ENCODE peak calls at places on chromosomes 5 and 9, in five cellular contexts. L is CD8-positive, alpha-beta T cell; S is H9; B is GM12865; Q is cardiac fibroblast. K is an unnamed sample.

GRCh38 chr5:174344335-174344734 is 298.8 kb downstream of the NSG2 start:
- DNase-seq in L (no peak), S (peak), B (no peak), Q (no peak), K (no peak)

GRCh38 chr5:101942321-101942882 is 353.7 kb downstream of the SLCO4C1 start:
- DNase-seq in L (no peak), S (peak), B (peak), Q (peak), K (peak)

GRCh38 chr5:98679963-98680362 is 93.5 kb upstream of the RGMB start:
- DNase-seq in L (no peak), S (no peak), B (no peak), Q (no peak), K (no peak)

GRCh38 chr9:16028516-16028915 is 475.7 kb downstream of the CCDC171 start:
- DNase-seq in L (no peak), S (no peak), B (no peak), Q (no peak), K (no peak)

GRCh38 chr9:68560131-68560844 is 19.6 kb upstream of the TMEM252 start:
- DNase-seq in L (no peak), S (peak), B (peak), Q (peak), K (peak)

GRCh38 chr9:19173598-19174125 is 46.4 kb upstream of the PLIN2 start:
- DNase-seq in L (no peak), S (no peak), B (no peak), Q (no peak), K (no peak)

GRCh38 chr9:110133059-110133458 is 74.9 kb downstream of the C9orf152 start:
- DNase-seq in L (no peak), S (no peak), B (no peak), Q (peak), K (no peak)

GRCh38 chr5:3009605-3010004 is 258.1 kb upstream of the IRX2 start:
- DNase-seq in L (no peak), S (no peak), B (no peak), Q (no peak), K (no peak)

GRCh38 chr5:124669956-124670671 is 76.3 kb downstream of the ZNF608 start:
- DNase-seq in L (no peak), S (no peak), B (no peak), Q (peak), K (no peak)

GRCh38 chr9:93908591-93909241 is 46.4 kb downstream of the BARX1 start:
- DNase-seq in L (no peak), S (no peak), B (no peak), Q (no peak), K (no peak)

GRCh38 chr9:87883990-87884389 is 1.3 kb downstream of the SPATA31E1 start:
- DNase-seq in L (no peak), S (peak), B (no peak), Q (no peak), K (peak)
- TF ChIP-seq CTCF in L (no peak), S (peak), B (no peak), Q (no peak), K (no peak)

DNA sequence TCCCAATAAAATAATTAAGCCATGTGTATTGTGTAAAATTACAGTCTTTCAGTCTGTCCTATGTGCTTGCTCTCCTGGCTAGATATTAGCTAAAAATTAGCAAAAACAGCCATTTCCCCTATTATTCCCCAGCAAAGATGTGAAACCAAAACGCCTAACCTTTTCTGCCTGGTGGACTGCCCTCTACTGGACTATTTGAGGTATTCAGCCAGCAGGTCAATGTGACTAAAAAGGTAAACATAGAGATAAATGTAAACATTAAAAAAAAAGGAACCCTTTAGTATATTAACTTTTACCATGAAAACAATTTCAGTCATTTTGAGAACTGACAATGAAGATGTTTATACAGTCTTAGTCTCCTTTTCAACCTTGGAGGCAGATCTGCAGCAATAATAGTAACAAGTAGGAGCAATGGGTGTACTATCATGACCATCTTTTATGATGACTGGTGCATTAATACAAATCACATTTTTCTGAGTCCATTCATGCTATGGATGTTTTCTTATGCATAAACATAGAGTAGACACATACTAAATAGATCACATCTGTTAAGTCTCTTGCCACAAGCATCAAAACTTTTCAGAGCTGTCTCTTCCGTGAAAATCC is 10.1 kb downstream of the ATG12 start:
- DNase-seq in L (no peak), S (no peak), B (peak), Q (peak), K (peak)
- TF ChIP-seq CTCF in L (peak), S (peak), B (peak), Q (peak), K (peak)

GRCh38 chr9:33939924-33940874 is 108.5 kb downstream of the UBAP2 start:
- DNase-seq in L (no peak), S (no peak), B (no peak), Q (no peak), K (no peak)

GRCh38 chr9:33946779-33947535 is 101.7 kb downstream of the UBAP2 start:
- DNase-seq in L (no peak), S (no peak), B (no peak), Q (peak), K (no peak)

GRCh38 chr9:33943389-33943788 is 105.3 kb downstream of the UBAP2 start:
- DNase-seq in L (no peak), S (no peak), B (no peak), Q (peak), K (no peak)

GRCh38 chr9:33942471-33943083 is 106.1 kb downstream of the UBAP2 start:
- DNase-seq in L (no peak), S (no peak), B (no peak), Q (peak), K (no peak)
- TF ChIP-seq CTCF in L (no peak), S (no peak), B (no peak), Q (peak), K (no peak)

GRCh38 chr5:16428359-16428758 is 37.2 kb downstream of the ZNF622 start:
- DNase-seq in L (no peak), S (no peak), B (no peak), Q (no peak), K (no peak)
- TF ChIP-seq CTCF in L (no peak), S (peak), B (no peak), Q (no peak), K (peak)

GRCh38 chr5:76544268-76544926 is 78.8 kb downstream of the F2RL2 start:
- DNase-seq in L (peak), S (peak), B (peak), Q (peak), K (peak)
- TF ChIP-seq CTCF in L (peak), S (peak), B (peak), Q (peak), K (peak)

GRCh38 chr5:127846884-127847283 is 143.7 kb downstream of the CCDC192 start:
- DNase-seq in L (no peak), S (no peak), B (no peak), Q (no peak), K (no peak)

GRCh38 chr5:127840809-127841208 is 137.6 kb downstream of the CCDC192 start:
- DNase-seq in L (no peak), S (no peak), B (no peak), Q (peak), K (no peak)

GRCh38 chr5:127840198-127840524 is 137.0 kb downstream of the CCDC192 start:
- DNase-seq in L (no peak), S (no peak), B (peak), Q (peak), K (no peak)

GRCh38 chr5:127848098-127848497 is 144.9 kb downstream of the CCDC192 start:
- DNase-seq in L (no peak), S (no peak), B (no peak), Q (no peak), K (no peak)

GRCh38 chr5:127844631-127845030 is 141.4 kb downstream of the CCDC192 start:
- DNase-seq in L (no peak), S (no peak), B (no peak), Q (no peak), K (no peak)
- TF ChIP-seq CTCF in L (no peak), S (no peak), B (no peak), Q (no peak), K (no peak)

GRCh38 chr5:127275641-127276193 is 14.9 kb upstream of the MEGF10 start:
- DNase-seq in L (no peak), S (no peak), B (no peak), Q (no peak), K (no peak)

GRCh38 chr5:127281609-127282008 is 9.0 kb upstream of the MEGF10 start:
- DNase-seq in L (no peak), S (no peak), B (no peak), Q (no peak), K (no peak)

DNA sequence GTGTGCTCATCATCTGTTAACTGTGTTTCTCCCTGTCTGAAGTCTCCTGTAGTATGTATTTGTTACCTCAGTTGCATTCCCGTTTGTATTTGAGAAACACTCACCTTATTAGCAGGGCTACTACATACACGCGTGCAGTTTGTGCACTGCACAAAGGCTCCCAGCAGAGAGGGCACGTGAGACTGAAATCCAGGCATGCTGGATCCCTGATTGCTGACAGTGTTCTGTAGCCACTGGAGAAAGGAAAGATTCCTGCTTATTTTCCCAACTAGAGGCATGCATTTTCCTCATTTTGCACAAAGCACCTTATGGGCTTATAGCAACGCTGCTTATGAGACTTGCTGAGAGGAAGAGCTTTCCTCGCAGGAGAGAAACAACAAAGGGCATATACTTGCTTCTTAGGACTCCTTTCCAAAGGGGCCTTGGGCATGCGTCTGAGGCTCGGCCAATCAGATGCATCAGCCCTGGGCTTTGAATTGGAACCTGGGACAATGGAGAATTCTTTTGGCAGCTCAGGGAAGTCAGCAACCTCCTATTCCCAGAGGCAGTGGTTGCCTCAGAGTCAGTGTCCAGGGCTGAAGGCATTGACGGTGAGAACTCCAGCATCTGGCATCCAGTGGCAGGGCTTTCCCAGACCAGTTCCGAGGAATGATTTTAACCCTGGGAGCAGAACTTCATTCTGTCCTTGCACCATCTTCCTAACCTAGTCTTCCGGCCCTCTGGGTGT is 9.9 kb upstream of the MEGF10 start:
- DNase-seq in L (no peak), S (peak), B (no peak), Q (no peak), K (no peak)
- TF ChIP-seq CTCF in L (no peak), S (no peak), B (no peak), Q (no peak), K (no peak)

K was measured in endothelial cell.